ENCODE peak calls at places on chromosomes 6 and 20, in five cellular contexts. S is tibial nerve, Q is endodermal cell, Y is colonic mucosa, Z is mesenchymal stem cell. P is an unnamed sample. For H3K9me3, the result is how much of the 10 kb centered on the place peaks cover.

GRCh38 chr20:50304501-50304856 is 113.8 kb downstream of the CEBPB start:
- DNase-seq in Z (peak), Q (peak), S (peak), Y (peak), P (peak)

GRCh38 chr6:47357827-47358226 is 48.1 kb upstream of the TNFRSF21 start:
- DNase-seq in Z (no peak), Q (no peak), Y (no peak), S (no peak), P (no peak)

GRCh38 chr6:146297815-146298214 is 245.8 kb upstream of the RAB32 start:
- DNase-seq in Y (no peak), Z (no peak), S (no peak), Q (no peak), P (peak)

GRCh38 chr6:138386897-138387296 is 9.2 kb downstream of the SMIM28 start:
- DNase-seq in Z (no peak), Y (no peak), Q (no peak), S (no peak), P (no peak)

GRCh38 chr6:111269401-111269970 is 182.2 kb downstream of the SLC16A10 start:
- DNase-seq in S (no peak), Q (no peak), Y (no peak), Z (no peak), P (no peak)

GRCh38 chr20:34083137-34083536 is 28.9 kb downstream of the EIF2S2 start:
- DNase-seq in S (peak), Y (peak), Z (peak), Q (no peak), P (peak)

GRCh38 chr20:32453467-32454163 is 95.5 kb downstream of the ASXL1 start:
- DNase-seq in Z (no peak), Y (no peak), Q (no peak), S (no peak), P (no peak)

GRCh38 chr6:30922447-30922852 is 8.4 kb downstream of the VARS2 start:
- DNase-seq in Y (no peak), S (no peak), Q (peak), Z (no peak), P (no peak)

GRCh38 chr20:17969884-17970409 is 1.1 kb downstream of the MGME1 start:
- DNase-seq in Z (no peak), Q (peak), Y (peak), S (peak), P (peak)

GRCh38 chr6:14910692-14911547 is 334.9 kb upstream of the JARID2 start:
- DNase-seq in S (peak), Y (no peak), Q (no peak), Z (peak), P (no peak)
- H3K4me3 ChIP-seq in S (no peak), Y (no peak), Q (no peak), Z (no peak), P (no peak)

DNA sequence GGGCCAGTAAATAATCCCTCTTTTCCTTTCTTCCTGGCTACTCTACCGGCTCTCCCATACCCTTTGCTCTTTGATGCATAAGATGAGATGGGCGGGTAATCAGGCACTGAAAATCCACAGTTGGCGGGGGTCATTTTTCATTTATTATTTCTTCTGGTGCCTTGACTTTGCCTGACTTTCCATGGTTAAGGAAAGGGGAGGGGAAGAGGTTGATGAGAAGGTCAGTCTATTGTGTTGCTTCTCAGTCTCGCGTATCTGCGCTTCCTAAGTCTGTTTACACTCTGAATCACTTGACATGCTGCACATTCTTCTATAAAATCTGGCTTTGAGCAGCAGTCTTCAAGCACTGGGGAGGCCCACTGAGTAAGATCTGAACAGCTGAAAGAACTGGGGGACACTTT is 121.1 kb upstream of the HDGFL1 start:
- DNase-seq in S (no peak), Z (peak), Q (no peak), Y (no peak), P (no peak)
- H3K9me3 ChIP-seq in S (under half), Z (under half), Q (under half), Y (under half), P (under half)

DNA sequence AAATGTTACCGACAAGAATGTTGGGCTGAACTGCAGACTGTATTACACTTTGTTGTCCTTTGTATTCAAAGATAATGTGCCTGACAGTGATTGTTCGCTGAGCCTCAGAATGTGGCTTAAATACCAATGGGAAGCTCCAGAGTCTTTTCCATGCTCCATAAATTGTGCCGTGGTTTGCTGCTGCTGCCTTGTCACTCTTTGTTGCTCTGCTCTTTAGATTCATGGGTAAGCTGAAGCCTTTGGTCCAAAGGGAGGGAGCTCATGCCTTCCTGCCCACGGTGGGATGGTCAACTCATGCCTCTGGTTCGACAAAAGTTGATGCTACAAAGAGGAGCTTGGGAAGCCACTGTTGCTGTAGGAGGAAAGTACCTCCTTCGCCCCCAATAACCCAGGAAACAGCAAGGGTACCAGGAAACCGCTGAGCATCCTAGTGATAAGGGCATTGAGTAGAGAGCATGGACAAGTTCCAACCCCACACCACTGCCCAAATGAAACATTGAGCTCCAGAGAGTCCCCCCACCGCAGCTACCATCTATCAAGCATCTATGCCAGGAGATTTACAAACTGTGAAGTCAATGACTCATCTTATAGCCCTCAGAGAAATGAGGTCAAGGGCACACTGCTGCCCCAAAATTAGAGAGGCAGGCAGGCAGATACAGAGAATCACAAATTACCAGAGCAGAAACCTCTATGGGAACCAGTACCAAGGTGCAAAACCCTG is 118.4 kb upstream of the ARID1B start:
- DNase-seq in S (no peak), Z (no peak), Y (no peak), Q (no peak), P (peak)
- H3K4me3 ChIP-seq in S (no peak), Z (no peak), Y (no peak), Q (no peak), P (no peak)

DNA sequence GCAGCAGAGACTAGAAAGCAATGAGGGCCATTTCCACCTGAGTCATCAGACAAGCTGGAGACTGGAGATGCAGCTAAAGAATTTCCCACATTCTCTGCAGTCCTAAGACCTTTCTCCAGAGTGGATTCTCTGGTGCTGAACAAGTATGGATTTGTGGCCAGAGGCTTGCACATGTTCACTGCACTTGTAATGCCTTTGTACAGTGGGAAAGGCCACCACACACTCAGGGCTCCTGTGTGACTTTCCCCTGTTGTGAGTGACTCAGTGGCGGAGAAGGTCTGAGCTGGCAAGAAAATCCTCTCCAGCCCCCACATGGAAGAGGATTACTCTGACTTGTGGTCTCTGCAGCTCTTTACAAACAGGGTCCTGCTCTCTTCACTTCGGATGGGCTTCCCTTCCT is 192.3 kb downstream of the C6orf118 start:
- DNase-seq in Q (no peak), Y (no peak), S (no peak), Z (no peak), P (no peak)
- H3K9me3 ChIP-seq in Q (under half), Y (under half), S (under half), Z (under half), P (under half)

DNA sequence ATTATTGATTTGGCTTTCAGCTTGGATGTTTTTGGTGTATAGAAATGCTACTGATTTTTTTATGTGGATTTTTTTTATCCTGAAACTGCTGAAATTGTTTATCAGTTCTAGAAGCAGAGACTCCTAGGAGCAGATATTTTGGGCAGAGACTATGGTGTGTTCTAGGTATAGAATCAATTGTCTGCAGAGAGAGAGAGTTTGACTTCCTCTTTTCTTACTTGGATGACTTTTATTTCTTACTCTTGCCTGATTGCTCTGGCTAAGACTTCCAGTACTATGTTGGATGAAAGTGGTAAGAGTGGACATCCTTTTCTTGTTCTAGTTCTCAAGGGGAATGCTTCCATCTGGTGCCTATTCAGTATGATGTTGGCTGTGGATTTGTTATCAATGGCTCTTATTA is 370.6 kb downstream of the PHF3 start:
- DNase-seq in Z (no peak), Y (no peak), Q (no peak), S (no peak), P (no peak)
- H3K4me3 ChIP-seq in Z (no peak), Y (no peak), Q (no peak), S (no peak), P (no peak)

DNA sequence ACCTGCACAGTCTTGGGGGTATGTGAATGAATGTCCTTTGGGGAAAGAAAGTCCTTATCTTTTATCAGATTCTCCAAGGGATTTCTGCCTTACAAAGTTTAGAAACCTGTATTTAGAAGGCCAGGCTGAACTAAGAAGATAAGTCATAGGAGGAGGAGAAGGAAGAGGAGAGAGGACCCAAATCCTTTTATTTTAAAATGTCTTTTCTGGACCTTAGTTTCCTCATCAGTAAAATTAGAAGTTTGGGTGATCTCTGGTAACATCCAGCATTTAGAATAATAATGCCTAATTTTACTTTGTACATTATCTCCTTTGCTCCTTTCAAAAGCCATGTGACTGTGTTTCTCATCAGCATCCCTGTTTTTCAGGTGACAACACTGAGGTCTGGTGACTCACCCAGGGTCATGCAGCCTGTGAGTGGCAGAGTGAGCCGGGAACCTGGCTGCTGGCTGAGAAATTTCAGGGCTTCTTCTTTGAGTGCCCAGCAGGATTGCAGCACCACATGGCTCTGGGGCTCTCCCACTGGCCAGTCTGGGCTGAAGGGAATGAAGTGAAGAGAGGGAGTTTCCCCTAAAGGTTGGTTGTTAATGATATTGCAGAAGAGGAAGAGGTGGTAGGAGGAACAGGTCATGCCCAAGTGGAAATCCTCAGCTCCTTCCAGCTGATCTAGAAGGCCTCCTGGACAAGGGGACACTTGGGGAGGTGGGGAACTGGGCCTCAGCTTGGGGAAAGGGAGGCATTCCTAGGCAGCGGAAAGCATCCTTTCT is 34.0 kb downstream of the VEGFA start:
- DNase-seq in S (no peak), Z (peak), Y (peak), Q (no peak), P (no peak)
- H3K9me3 ChIP-seq in S (under half), Z (under half), Y (under half), Q (under half), P (under half)

GRCh38 chr20:43513298-43514061 is 6.0 kb downstream of the L3MBTL1 start:
- DNase-seq in Q (no peak), Y (no peak), Z (no peak), S (no peak), P (no peak)

GRCh38 chr20:43511879-43512278 is 4.4 kb downstream of the L3MBTL1 start:
- DNase-seq in Z (no peak), Q (no peak), Y (no peak), S (no peak), P (no peak)

GRCh38 chr20:43515628-43516027 is 8.1 kb downstream of the L3MBTL1 start:
- DNase-seq in Y (no peak), Z (no peak), Q (no peak), S (no peak), P (no peak)

GRCh38 chr20:43516251-43516824 is 8.8 kb downstream of the L3MBTL1 start:
- DNase-seq in S (no peak), Z (no peak), Q (no peak), Y (no peak), P (peak)

DNA sequence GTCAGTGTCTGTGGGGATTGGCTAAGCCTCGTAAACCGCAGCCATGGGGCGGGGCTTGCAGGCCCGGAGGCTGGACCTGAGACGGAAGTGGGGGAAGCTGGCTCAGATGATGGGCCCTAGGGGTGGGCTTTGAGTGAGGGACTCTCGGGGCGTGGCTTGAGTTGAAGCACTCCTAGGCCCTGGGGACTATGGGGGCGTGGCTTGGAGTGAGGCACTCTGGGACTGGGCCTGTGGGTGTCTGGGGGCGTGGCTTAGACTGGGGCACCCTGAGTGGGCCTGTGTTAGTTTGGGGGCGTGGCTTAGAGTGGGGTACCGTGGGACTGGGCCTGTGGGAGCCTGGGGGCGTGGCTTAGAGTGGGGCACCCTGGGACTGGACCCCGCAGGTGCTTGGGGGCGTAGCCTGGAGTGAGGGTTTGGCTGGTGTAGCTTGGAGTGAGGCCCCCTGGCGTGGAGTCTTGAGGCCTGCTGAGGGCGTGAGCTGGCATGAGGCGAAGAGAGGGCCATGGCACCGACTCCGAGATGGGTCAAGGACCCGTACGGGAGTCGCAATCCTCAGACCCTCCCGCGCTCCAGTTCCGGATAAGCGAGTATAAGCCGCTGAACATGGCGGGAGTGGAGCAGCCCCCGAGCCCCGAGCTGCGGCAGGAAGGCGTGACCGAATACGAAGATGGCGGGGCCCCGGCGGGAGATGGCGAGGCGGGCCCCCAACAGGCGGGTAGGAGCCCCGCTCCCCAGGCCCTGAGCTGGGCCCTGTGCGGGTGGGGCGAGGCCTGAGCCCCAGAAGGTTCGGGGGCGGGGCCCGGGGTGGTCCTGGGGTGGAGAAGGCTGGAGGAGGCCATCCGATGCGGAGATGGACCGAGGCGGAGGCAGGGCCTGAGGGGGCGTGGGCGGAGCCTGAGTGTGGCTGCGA is 6.8 kb downstream of the L3MBTL1 start:
- DNase-seq in S (peak), Y (peak), Q (peak), Z (peak), P (peak)
- H3K4me3 ChIP-seq in S (peak), Y (peak), Q (peak), Z (peak), P (peak)

DNA sequence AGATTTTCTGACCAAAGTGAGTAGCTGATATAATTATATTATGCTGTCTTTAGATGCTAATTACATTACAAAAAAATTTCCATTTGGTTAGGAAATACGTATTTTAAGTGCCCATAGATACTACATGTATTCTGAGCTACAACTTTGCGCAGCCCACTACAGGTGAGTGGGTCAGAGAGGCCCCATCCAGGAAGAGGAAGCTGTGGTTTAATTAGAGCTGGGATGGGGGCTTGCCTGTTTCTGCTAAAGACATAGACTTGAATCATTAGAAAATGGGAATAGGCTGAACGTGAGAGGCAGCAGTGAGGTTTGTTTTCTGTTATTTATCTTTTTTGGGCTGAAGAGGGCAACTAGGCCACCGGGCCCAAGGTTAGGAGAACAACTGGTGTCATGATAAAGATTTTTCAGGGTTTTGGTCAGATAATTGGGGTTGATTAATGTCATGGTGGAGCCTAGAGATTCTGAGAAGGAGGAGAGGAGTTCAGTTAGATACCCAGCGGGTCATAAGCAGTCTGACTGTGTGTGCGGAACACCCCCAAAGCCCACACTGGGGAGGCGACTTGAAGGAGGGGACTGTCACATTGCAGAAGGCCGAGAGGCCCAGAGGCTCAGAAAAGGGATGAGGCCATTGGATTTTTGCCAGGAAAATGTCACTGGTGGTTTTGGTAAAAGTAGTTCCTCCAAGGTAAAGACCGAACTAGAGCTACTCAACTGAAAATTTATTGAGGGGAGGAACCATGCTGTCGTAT is 14.6 kb upstream of the IRF4 start:
- DNase-seq in Q (no peak), Y (no peak), Z (no peak), S (no peak), P (no peak)
- H3K9me3 ChIP-seq in Q (under half), Y (under half), Z (under half), S (under half), P (under half)